ENCODE peak calls at places on chromosomes 11 and 22, in four cellular contexts. One of them, this sample, is unnamed.

GRCh38 chr11:85407648-85408047 is 219.5 kb downstream of the DLG2 start:
- DNase-seq in GM12878: no peak
- DNase-seq in H1: no peak
- DNase-seq in HepG2: no peak
- DNase-seq in this sample: no peak

GRCh38 chr11:46672381-46672839 is 28.0 kb downstream of the ARHGAP1 start:
- DNase-seq in GM12878: no peak
- DNase-seq in H1: no peak
- DNase-seq in HepG2: no peak
- DNase-seq in this sample: no peak

GRCh38 chr11:3153291-3153861 is 11.7 kb downstream of the OSBPL5 start:
- DNase-seq in GM12878: no peak
- DNase-seq in H1: no peak
- DNase-seq in HepG2: no peak
- DNase-seq in this sample: no peak

GRCh38 chr11:74480683-74481417 is 12.7 kb downstream of the LIPT2 start:
- DNase-seq in GM12878: no peak
- DNase-seq in H1: no peak
- DNase-seq in HepG2: no peak
- DNase-seq in this sample: no peak

GRCh38 chr11:78194490-78194889 is 5.8 kb downstream of the USP35 start:
- DNase-seq in GM12878: no peak
- DNase-seq in H1: no peak
- DNase-seq in HepG2: no peak
- DNase-seq in this sample: no peak

GRCh38 chr11:70868341-70868885 is 384.0 kb downstream of the SHANK2 start:
- DNase-seq in GM12878: no peak
- DNase-seq in H1: no peak
- DNase-seq in HepG2: no peak
- DNase-seq in this sample: no peak

GRCh38 chr22:28670691-28671261 is 8.9 kb downstream of the TTC28 start:
- DNase-seq in GM12878: no peak
- DNase-seq in H1: no peak
- DNase-seq in HepG2: no peak
- DNase-seq in this sample: no peak

GRCh38 chr11:126607374-126607773 is 251.9 kb downstream of the ST3GAL4 start:
- DNase-seq in GM12878: no peak
- DNase-seq in H1: peak; percentile 78
- DNase-seq in HepG2: peak; percentile 33
- DNase-seq in this sample: no peak

GRCh38 chr22:49362393-49362792 is 465.3 kb downstream of the BRD1 start:
- DNase-seq in GM12878: no peak
- DNase-seq in H1: no peak
- DNase-seq in HepG2: no peak
- DNase-seq in this sample: no peak

GRCh38 chr11:61832758-61833157 is 4.7 kb downstream of the FADS2 start:
- DNase-seq in GM12878: no peak
- DNase-seq in H1: no peak
- DNase-seq in HepG2: no peak
- DNase-seq in this sample: no peak

GRCh38 chr11:95791385-95792033 is 1.2 kb downstream of the CEP57 start:
- DNase-seq in GM12878: no peak
- DNase-seq in H1: no peak
- DNase-seq in HepG2: no peak
- DNase-seq in this sample: no peak

GRCh38 chr11:76348348-76348747 is 32.6 kb downstream of the THAP12 start:
- DNase-seq in GM12878: no peak
- DNase-seq in H1: no peak
- DNase-seq in HepG2: no peak
- DNase-seq in this sample: no peak

GRCh38 chr11:115334932-115335788 is 169.1 kb downstream of the CADM1 start:
- DNase-seq in GM12878: no peak
- DNase-seq in H1: no peak
- DNase-seq in HepG2: peak; percentile 19
- DNase-seq in this sample: no peak

GRCh38 chr11:9876331-9876730 is 212.5 kb downstream of the SWAP70 start:
- DNase-seq in GM12878: no peak
- DNase-seq in H1: no peak
- DNase-seq in HepG2: no peak
- DNase-seq in this sample: no peak

GRCh38 chr11:11414996-11415395 is 61.9 kb upstream of the CSNK2A3 start:
- DNase-seq in GM12878: no peak
- DNase-seq in H1: no peak
- DNase-seq in HepG2: no peak
- DNase-seq in this sample: no peak

GRCh38 chr11:104390696-104391095 is 226.7 kb upstream of the PDGFD start:
- DNase-seq in GM12878: no peak
- DNase-seq in H1: no peak
- DNase-seq in HepG2: no peak
- DNase-seq in this sample: no peak

GRCh38 chr11:134469627-134470026 is 57.6 kb upstream of the B3GAT1 start:
- DNase-seq in GM12878: no peak
- DNase-seq in H1: no peak
- DNase-seq in HepG2: no peak
- DNase-seq in this sample: no peak

GRCh38 chr22:18023509-18024275 is 669 bp downstream of the MICAL3 start:
- DNase-seq in GM12878: no peak
- DNase-seq in H1: peak; percentile 77
- DNase-seq in HepG2: no peak
- DNase-seq in this sample: peak; percentile 54

GRCh38 chr11:66820921-66821320 is 22.3 kb upstream of the RCE1 start:
- DNase-seq in GM12878: no peak
- DNase-seq in H1: no peak
- DNase-seq in HepG2: no peak
- DNase-seq in this sample: no peak

GRCh38 chr11:125062931-125063428 is at the start of gene SLC37A2:
- DNase-seq in GM12878: peak; percentile 62
- DNase-seq in H1: no peak
- DNase-seq in HepG2: peak; percentile 45
- DNase-seq in this sample: peak; percentile 36

GRCh38 chr22:26708256-26709009 is 51.0 kb downstream of the MIAT start:
- DNase-seq in GM12878: peak; percentile 79
- DNase-seq in H1: no peak
- DNase-seq in HepG2: no peak
- DNase-seq in this sample: no peak

GRCh38 chr22:43389227-43389836 is 22.5 kb upstream of the MPPED1 start:
- DNase-seq in GM12878: no peak
- DNase-seq in H1: no peak
- DNase-seq in HepG2: peak; percentile 51
- DNase-seq in this sample: no peak

GRCh38 chr11:91585035-91585801 is 639.4 kb upstream of the FAT3 start:
- DNase-seq in GM12878: no peak
- DNase-seq in H1: no peak
- DNase-seq in HepG2: no peak
- DNase-seq in this sample: no peak
- TF ChIP-seq ZNF274 in GM12878: no peak
- TF ChIP-seq ZNF274 in H1: no peak
- TF ChIP-seq ZNF274 in HepG2: no peak
- TF ChIP-seq ZNF274 in this sample: no peak

DNA sequence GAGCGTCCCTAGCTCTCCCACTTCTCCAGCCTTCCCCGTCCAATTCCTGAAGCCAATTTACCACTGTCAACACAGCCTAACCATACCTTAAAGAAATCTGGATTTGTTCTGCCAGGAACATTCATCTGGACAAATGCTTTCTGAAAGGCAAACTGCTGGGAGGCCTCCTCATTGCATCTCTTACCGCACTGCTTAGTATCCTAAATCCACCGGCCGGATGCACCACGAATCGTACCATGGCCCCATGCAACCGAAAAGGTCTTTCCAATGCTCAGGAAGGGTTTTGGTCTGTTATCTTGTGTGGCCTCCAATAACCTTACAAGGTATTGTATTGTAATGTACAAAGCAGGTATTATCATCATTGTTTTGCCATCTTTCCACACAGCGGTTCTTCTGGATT is 57.6 kb downstream of the MYH9 start:
- DNase-seq in GM12878: no peak
- DNase-seq in H1: no peak
- DNase-seq in HepG2: no peak
- DNase-seq in this sample: no peak
- TF ChIP-seq YY1 in GM12878: no peak
- TF ChIP-seq YY1 in H1: no peak
- TF ChIP-seq YY1 in HepG2: no peak
- TF ChIP-seq YY1 in this sample: no peak

GRCh38 chr11:109552376-109552775 is 130.4 kb downstream of the C11orf87 start:
- DNase-seq in GM12878: no peak
- DNase-seq in H1: no peak
- DNase-seq in HepG2: no peak
- DNase-seq in this sample: no peak
- TF ChIP-seq SUZ12 in GM12878: no peak
- TF ChIP-seq SUZ12 in H1: no peak
- TF ChIP-seq SUZ12 in HepG2: no peak
- TF ChIP-seq SUZ12 in this sample: no peak

DNA sequence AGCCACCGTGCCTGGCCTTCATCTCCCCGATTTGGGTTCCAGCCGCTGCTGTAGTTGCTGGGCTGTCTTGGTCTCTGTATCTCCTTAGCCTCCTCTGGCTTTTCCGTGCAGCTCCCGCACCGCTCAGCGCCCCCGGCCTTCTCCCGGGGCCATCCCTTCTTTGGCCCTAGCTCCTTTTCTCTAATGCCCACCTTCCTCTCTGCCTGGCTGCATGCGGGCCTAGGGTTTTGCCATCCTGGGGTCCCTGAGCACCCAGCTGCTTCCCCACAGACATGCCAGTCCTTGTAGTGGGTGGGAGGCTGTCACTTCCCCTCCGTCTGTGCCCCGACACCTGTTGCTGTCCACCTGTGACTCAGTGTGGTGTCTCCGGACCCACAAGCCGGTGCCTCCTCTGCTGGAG is 36.4 kb downstream of the KCNJ4 start:
- DNase-seq in GM12878: no peak
- DNase-seq in H1: no peak
- DNase-seq in HepG2: no peak
- DNase-seq in this sample: no peak
- TF ChIP-seq ZNF274 in GM12878: no peak
- TF ChIP-seq ZNF274 in H1: no peak
- TF ChIP-seq ZNF274 in HepG2: no peak
- TF ChIP-seq ZNF274 in this sample: no peak

GRCh38 chr11:114270531-114271270 is 25.5 kb upstream of the NNMT start:
- DNase-seq in GM12878: no peak
- DNase-seq in H1: no peak
- DNase-seq in HepG2: no peak
- DNase-seq in this sample: no peak
- TF ChIP-seq YY1 in GM12878: no peak
- TF ChIP-seq YY1 in H1: no peak
- TF ChIP-seq YY1 in HepG2: no peak
- TF ChIP-seq YY1 in this sample: no peak

GRCh38 chr22:36052505-36052941 is 23.9 kb upstream of the RBFOX2 start:
- DNase-seq in GM12878: no peak
- DNase-seq in H1: no peak
- DNase-seq in HepG2: no peak
- DNase-seq in this sample: no peak
- TF ChIP-seq SUZ12 in GM12878: no peak
- TF ChIP-seq SUZ12 in H1: no peak
- TF ChIP-seq SUZ12 in HepG2: no peak
- TF ChIP-seq SUZ12 in this sample: no peak

DNA sequence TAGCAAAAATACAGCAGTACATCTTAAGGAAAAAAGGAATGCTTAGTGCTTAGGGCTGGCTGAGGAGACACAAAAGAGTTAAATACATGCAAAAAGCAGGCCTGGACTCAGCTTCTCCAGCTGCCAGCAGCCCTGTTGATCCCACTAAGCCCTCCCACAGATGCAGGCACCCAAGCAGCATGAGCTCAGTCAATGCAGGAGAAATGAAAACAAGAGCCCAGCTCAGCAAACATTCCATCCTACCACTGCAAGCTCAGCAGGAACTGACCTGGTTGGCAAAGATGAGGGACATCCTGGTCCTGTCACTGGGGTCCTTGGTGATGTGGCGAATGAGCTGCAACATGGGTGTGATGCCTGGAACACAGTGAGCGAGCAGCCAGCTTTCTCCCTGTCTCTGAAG is 5.8 kb downstream of the CYB5R2 start:
- DNase-seq in GM12878: no peak
- DNase-seq in H1: peak; percentile 30
- DNase-seq in HepG2: no peak
- DNase-seq in this sample: no peak
- TF ChIP-seq ZNF274 in GM12878: no peak
- TF ChIP-seq ZNF274 in H1: no peak
- TF ChIP-seq ZNF274 in HepG2: no peak
- TF ChIP-seq ZNF274 in this sample: no peak

GRCh38 chr11:116930177-116930576 is 92.8 kb upstream of the APOA1 start:
- DNase-seq in GM12878: no peak
- DNase-seq in H1: no peak
- DNase-seq in HepG2: peak; percentile 21
- DNase-seq in this sample: no peak
- TF ChIP-seq YY1 in GM12878: no peak
- TF ChIP-seq YY1 in H1: no peak
- TF ChIP-seq YY1 in HepG2: no peak
- TF ChIP-seq YY1 in this sample: no peak

This sample was measured in NT2/D1.